ENCODE peak calls at places on chromosomes 6 and 20, in four cellular contexts. One of them, this sample, is unnamed.

GRCh38 chr6:89145461-89145961 is 344 bp upstream of the PM20D2 start:
- DNase-seq in breast epithelium: no peak
- DNase-seq in caudate nucleus: no peak
- DNase-seq in mesenchymal stem cell: peak; percentile 49
- DNase-seq in this sample: no peak

GRCh38 chr6:19452495-19452894 is 384.7 kb upstream of the ID4 start:
- DNase-seq in breast epithelium: no peak
- DNase-seq in caudate nucleus: no peak
- DNase-seq in mesenchymal stem cell: no peak
- DNase-seq in this sample: no peak

GRCh38 chr6:130624046-130624445 is 203.2 kb upstream of the SMLR1 start:
- DNase-seq in breast epithelium: no peak
- DNase-seq in caudate nucleus: no peak
- DNase-seq in mesenchymal stem cell: peak; percentile 24
- DNase-seq in this sample: no peak

GRCh38 chr6:30500421-30501069 is 11.2 kb downstream of the HLA-E start:
- DNase-seq in breast epithelium: no peak
- DNase-seq in caudate nucleus: no peak
- DNase-seq in mesenchymal stem cell: peak; percentile 44
- DNase-seq in this sample: no peak

GRCh38 chr20:17653835-17654648 is 28.0 kb downstream of the RRBP1 start:
- DNase-seq in breast epithelium: no peak
- DNase-seq in caudate nucleus: no peak
- DNase-seq in mesenchymal stem cell: no peak
- DNase-seq in this sample: no peak

GRCh38 chr20:23368316-23369110 is 6.5 kb downstream of the GZF1 start:
- DNase-seq in breast epithelium: no peak
- DNase-seq in caudate nucleus: no peak
- DNase-seq in mesenchymal stem cell: no peak
- DNase-seq in this sample: no peak

GRCh38 chr6:167255918-167256553 is 35.1 kb upstream of the UNC93A start:
- DNase-seq in breast epithelium: no peak
- DNase-seq in caudate nucleus: no peak
- DNase-seq in mesenchymal stem cell: no peak
- DNase-seq in this sample: no peak

GRCh38 chr6:35391240-35391968 is 49.0 kb downstream of the PPARD start:
- DNase-seq in breast epithelium: no peak
- DNase-seq in caudate nucleus: no peak
- DNase-seq in mesenchymal stem cell: peak; percentile 53
- DNase-seq in this sample: no peak

GRCh38 chr6:168165373-168165772 is 86.4 kb upstream of the FRMD1 start:
- DNase-seq in breast epithelium: peak; percentile 13
- DNase-seq in caudate nucleus: no peak
- DNase-seq in mesenchymal stem cell: no peak
- DNase-seq in this sample: no peak

GRCh38 chr6:111503194-111503593 is 20.2 kb upstream of the REV3L start:
- DNase-seq in breast epithelium: no peak
- DNase-seq in caudate nucleus: no peak
- DNase-seq in mesenchymal stem cell: peak; percentile 49
- DNase-seq in this sample: no peak

GRCh38 chr20:50794181-50794845 is 548 bp upstream of the BCAS4 start:
- DNase-seq in breast epithelium: no peak
- DNase-seq in caudate nucleus: no peak
- DNase-seq in mesenchymal stem cell: no peak
- DNase-seq in this sample: no peak

GRCh38 chr6:13378669-13379590 is 50.6 kb upstream of the TBC1D7 start:
- DNase-seq in breast epithelium: no peak
- DNase-seq in caudate nucleus: no peak
- DNase-seq in mesenchymal stem cell: no peak
- DNase-seq in this sample: no peak

GRCh38 chr6:11648889-11649288 is 111.3 kb downstream of the TMEM170B start:
- DNase-seq in breast epithelium: no peak
- DNase-seq in caudate nucleus: no peak
- DNase-seq in mesenchymal stem cell: no peak
- DNase-seq in this sample: no peak

GRCh38 chr6:11650297-11650696 is 112.7 kb downstream of the TMEM170B start:
- DNase-seq in breast epithelium: no peak
- DNase-seq in caudate nucleus: no peak
- DNase-seq in mesenchymal stem cell: peak; percentile 67
- DNase-seq in this sample: no peak

GRCh38 chr6:11653028-11653583 is 115.6 kb downstream of the TMEM170B start:
- DNase-seq in breast epithelium: no peak
- DNase-seq in caudate nucleus: no peak
- DNase-seq in mesenchymal stem cell: peak; percentile 94
- DNase-seq in this sample: no peak

GRCh38 chr6:11648436-11648775 is 110.9 kb downstream of the TMEM170B start:
- DNase-seq in breast epithelium: no peak
- DNase-seq in caudate nucleus: no peak
- DNase-seq in mesenchymal stem cell: no peak
- DNase-seq in this sample: no peak

GRCh38 chr6:11650711-11651110 is 113.2 kb downstream of the TMEM170B start:
- DNase-seq in breast epithelium: no peak
- DNase-seq in caudate nucleus: no peak
- DNase-seq in mesenchymal stem cell: peak; percentile 36
- DNase-seq in this sample: no peak
- H3K27ac ChIP-seq in breast epithelium: no peak overlapping the region
- H3K27ac ChIP-seq in caudate nucleus: peak overlapping the region; percentile 44
- H3K27ac ChIP-seq in mesenchymal stem cell: peak overlapping the region; percentile 97
- H3K27ac ChIP-seq in this sample: no peak overlapping the region

DNA sequence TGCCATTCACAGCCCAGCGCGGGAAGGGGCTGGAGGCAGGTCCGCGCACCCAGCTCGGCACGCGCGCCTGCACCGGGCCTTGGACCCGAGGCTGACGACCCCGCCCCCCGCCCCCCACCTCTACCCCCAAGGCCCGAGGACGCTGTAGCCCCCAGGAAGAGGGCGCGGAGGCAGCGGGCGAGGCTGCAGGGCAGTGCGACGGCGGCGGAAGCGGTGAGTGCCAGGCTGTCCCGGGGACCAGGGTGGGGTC is 1.2 kb downstream of the LIME1 start:
- DNase-seq in breast epithelium: no peak
- DNase-seq in caudate nucleus: no peak
- DNase-seq in mesenchymal stem cell: no peak
- DNase-seq in this sample: no peak
- H3K27ac ChIP-seq in breast epithelium: no peak overlapping the region
- H3K27ac ChIP-seq in caudate nucleus: no peak overlapping the region
- H3K27ac ChIP-seq in mesenchymal stem cell: no peak overlapping the region
- H3K27ac ChIP-seq in this sample: no peak overlapping the region

GRCh38 chr20:33377366-33377765 is 24.0 kb downstream of the CDK5RAP1 start:
- DNase-seq in breast epithelium: no peak
- DNase-seq in caudate nucleus: no peak
- DNase-seq in mesenchymal stem cell: no peak
- DNase-seq in this sample: no peak

GRCh38 chr20:33373735-33374605 is 27.3 kb downstream of the CDK5RAP1 start:
- DNase-seq in breast epithelium: peak; percentile 40
- DNase-seq in caudate nucleus: no peak
- DNase-seq in mesenchymal stem cell: peak; percentile 97
- DNase-seq in this sample: no peak

GRCh38 chr20:33370296-33370695 is 31.0 kb downstream of the CDK5RAP1 start:
- DNase-seq in breast epithelium: no peak
- DNase-seq in caudate nucleus: no peak
- DNase-seq in mesenchymal stem cell: no peak
- DNase-seq in this sample: no peak

GRCh38 chr20:33372993-33373441 is 28.3 kb downstream of the CDK5RAP1 start:
- DNase-seq in breast epithelium: no peak
- DNase-seq in caudate nucleus: no peak
- DNase-seq in mesenchymal stem cell: peak; percentile 76
- DNase-seq in this sample: no peak
- H3K27ac ChIP-seq in breast epithelium: peak overlapping the region; percentile 71
- H3K27ac ChIP-seq in caudate nucleus: no peak overlapping the region
- H3K27ac ChIP-seq in mesenchymal stem cell: no peak overlapping the region
- H3K27ac ChIP-seq in this sample: no peak overlapping the region

GRCh38 chr6:46452312-46452917 is 38.8 kb downstream of the RCAN2 start:
- DNase-seq in breast epithelium: peak; percentile 22
- DNase-seq in caudate nucleus: no peak
- DNase-seq in mesenchymal stem cell: no peak
- DNase-seq in this sample: no peak

GRCh38 chr6:46454691-46455090 is 36.6 kb downstream of the RCAN2 start:
- DNase-seq in breast epithelium: no peak
- DNase-seq in caudate nucleus: no peak
- DNase-seq in mesenchymal stem cell: no peak
- DNase-seq in this sample: no peak

GRCh38 chr6:46453756-46454316 is 37.4 kb downstream of the RCAN2 start:
- DNase-seq in breast epithelium: no peak
- DNase-seq in caudate nucleus: no peak
- DNase-seq in mesenchymal stem cell: no peak
- DNase-seq in this sample: no peak

GRCh38 chr6:46451343-46451742 is 39.9 kb downstream of the RCAN2 start:
- DNase-seq in breast epithelium: no peak
- DNase-seq in caudate nucleus: no peak
- DNase-seq in mesenchymal stem cell: peak; percentile 21
- DNase-seq in this sample: no peak

DNA sequence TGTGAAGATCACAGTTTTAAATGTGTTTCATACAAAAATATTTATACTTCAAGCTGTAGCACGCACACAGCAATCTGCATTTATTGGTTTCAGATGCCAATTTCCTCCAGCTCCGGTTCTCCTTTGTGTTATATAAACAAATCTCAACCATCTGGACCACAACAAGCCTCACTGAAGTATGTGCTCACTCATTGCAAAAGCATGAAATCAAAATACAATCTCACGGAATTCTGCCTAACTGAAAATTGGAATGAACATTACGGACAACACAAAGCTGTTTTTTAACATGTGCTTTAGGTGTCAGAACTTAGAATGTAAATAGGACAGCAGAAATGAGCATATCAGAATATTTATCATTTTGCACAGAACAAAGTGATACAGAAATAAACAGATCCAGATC is 38.0 kb downstream of the RCAN2 start:
- DNase-seq in breast epithelium: no peak
- DNase-seq in caudate nucleus: no peak
- DNase-seq in mesenchymal stem cell: peak; percentile 46
- DNase-seq in this sample: no peak
- H3K27ac ChIP-seq in breast epithelium: no peak overlapping the region
- H3K27ac ChIP-seq in caudate nucleus: no peak overlapping the region
- H3K27ac ChIP-seq in mesenchymal stem cell: no peak overlapping the region
- H3K27ac ChIP-seq in this sample: peak overlapping the region; percentile 72

DNA sequence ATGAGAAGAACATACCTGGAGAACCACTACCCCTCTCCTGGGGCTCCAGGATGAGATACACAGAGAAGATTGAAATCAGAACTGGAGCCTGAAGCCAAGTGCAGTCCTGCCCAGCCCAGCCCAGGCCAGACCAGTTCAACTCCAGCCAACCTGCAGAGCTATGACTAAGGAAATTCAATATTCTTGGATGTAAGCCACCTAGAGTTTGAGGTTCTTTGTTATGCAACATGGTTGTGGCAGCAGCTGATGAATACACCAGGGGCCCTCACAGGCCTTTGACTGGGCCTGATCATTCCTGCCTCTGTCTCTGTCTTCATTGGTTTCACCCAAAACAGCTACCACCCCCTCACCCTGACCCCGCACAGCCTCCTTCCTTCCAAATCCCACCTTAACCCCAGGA is 167.8 kb downstream of the LRFN2 start:
- DNase-seq in breast epithelium: no peak
- DNase-seq in caudate nucleus: no peak
- DNase-seq in mesenchymal stem cell: no peak
- DNase-seq in this sample: no peak
- H3K27ac ChIP-seq in breast epithelium: no peak overlapping the region
- H3K27ac ChIP-seq in caudate nucleus: no peak overlapping the region
- H3K27ac ChIP-seq in mesenchymal stem cell: no peak overlapping the region
- H3K27ac ChIP-seq in this sample: no peak overlapping the region

GRCh38 chr6:148888853-148889252 is 142.0 kb downstream of the UST start:
- DNase-seq in breast epithelium: no peak
- DNase-seq in caudate nucleus: no peak
- DNase-seq in mesenchymal stem cell: no peak
- DNase-seq in this sample: no peak

GRCh38 chr6:148890605-148891004 is 143.8 kb downstream of the UST start:
- DNase-seq in breast epithelium: no peak
- DNase-seq in caudate nucleus: no peak
- DNase-seq in mesenchymal stem cell: no peak
- DNase-seq in this sample: no peak

GRCh38 chr6:148892247-148892646 is 145.4 kb downstream of the UST start:
- DNase-seq in breast epithelium: no peak
- DNase-seq in caudate nucleus: no peak
- DNase-seq in mesenchymal stem cell: no peak
- DNase-seq in this sample: no peak

GRCh38 chr6:148891027-148891783 is 144.4 kb downstream of the UST start:
- DNase-seq in breast epithelium: no peak
- DNase-seq in caudate nucleus: no peak
- DNase-seq in mesenchymal stem cell: no peak
- DNase-seq in this sample: no peak

GRCh38 chr6:148890091-148890490 is 143.3 kb downstream of the UST start:
- DNase-seq in breast epithelium: no peak
- DNase-seq in caudate nucleus: no peak
- DNase-seq in mesenchymal stem cell: no peak
- DNase-seq in this sample: no peak
- H3K27ac ChIP-seq in breast epithelium: no peak overlapping the region
- H3K27ac ChIP-seq in caudate nucleus: no peak overlapping the region
- H3K27ac ChIP-seq in mesenchymal stem cell: no peak overlapping the region
- H3K27ac ChIP-seq in this sample: peak overlapping the region; percentile 75

This sample was measured in thoracic aorta.